ENCODE peak calls at places on chromosomes 4 and X, in five cellular contexts. One of them, this sample, is unnamed.
A peak's percentile ranks its signal among the peaks of the same experiment; 100 is the strongest.

GRCh38 chr4:48698029-48698901 is 81.8 kb downstream of the FRYL start:
- DNase-seq in fibroblast of the conjunctiva: peak; percentile 61
- DNase-seq in fibroblast of mammary gland: peak; percentile 91
- DNase-seq in GDM1: no peak
- DNase-seq in cardiac muscle cell: peak; percentile 28
- DNase-seq in this sample: peak; percentile 23

GRCh38 chr4:186948361-186949291 is 225.0 kb upstream of the FAT1 start:
- DNase-seq in GDM1: no peak
- DNase-seq in cardiac muscle cell: peak; percentile 37
- DNase-seq in fibroblast of mammary gland: peak; percentile 20
- DNase-seq in fibroblast of the conjunctiva: no peak
- DNase-seq in this sample: no peak

GRCh38 chr4:52006887-52007286 is 13.3 kb downstream of the LRRC66 start:
- DNase-seq in cardiac muscle cell: no peak
- DNase-seq in fibroblast of the conjunctiva: no peak
- DNase-seq in fibroblast of mammary gland: no peak
- DNase-seq in GDM1: no peak
- DNase-seq in this sample: no peak

GRCh38 chr4:111556141-111556781 is 589.0 kb upstream of the FAM241A start:
- DNase-seq in GDM1: no peak
- DNase-seq in cardiac muscle cell: no peak
- DNase-seq in fibroblast of the conjunctiva: peak; percentile 12
- DNase-seq in fibroblast of mammary gland: peak; percentile 56
- DNase-seq in this sample: no peak

GRCh38 chr4:144647095-144647959 is 1.4 kb downstream of the HHIP start:
- DNase-seq in GDM1: no peak
- DNase-seq in fibroblast of mammary gland: peak; percentile 53
- DNase-seq in cardiac muscle cell: no peak
- DNase-seq in fibroblast of the conjunctiva: peak; percentile 10
- DNase-seq in this sample: peak; percentile 65

GRCh38 chrX:12443534-12444098 is 305.3 kb downstream of the FRMPD4 start:
- DNase-seq in cardiac muscle cell: no peak
- DNase-seq in fibroblast of the conjunctiva: no peak
- DNase-seq in fibroblast of mammary gland: no peak
- DNase-seq in GDM1: no peak
- DNase-seq in this sample: no peak

GRCh38 chr4:108881190-108881589 is 118.3 kb upstream of the ETNPPL start:
- DNase-seq in fibroblast of mammary gland: peak; percentile 28
- DNase-seq in GDM1: no peak
- DNase-seq in fibroblast of the conjunctiva: no peak
- DNase-seq in cardiac muscle cell: no peak
- DNase-seq in this sample: peak; percentile 94

GRCh38 chrX:26918633-26919032 is 544.5 kb downstream of the PPP4R3C start:
- DNase-seq in fibroblast of the conjunctiva: no peak
- DNase-seq in GDM1: peak; percentile 26
- DNase-seq in cardiac muscle cell: peak; percentile 16
- DNase-seq in fibroblast of mammary gland: peak; percentile 2
- DNase-seq in this sample: peak; percentile 40

GRCh38 chrX:45689971-45690370 is 489.3 kb upstream of the DIPK2B start:
- DNase-seq in fibroblast of the conjunctiva: no peak
- DNase-seq in GDM1: no peak
- DNase-seq in cardiac muscle cell: no peak
- DNase-seq in fibroblast of mammary gland: peak; percentile 66
- DNase-seq in this sample: no peak

This sample was measured in dermis microvascular lymphatic vessel endothelial cell.